ENCODE peak calls at places on chromosomes 5 and 9, in ten cellular contexts. One of them, this sample, is unnamed.

GRCh38 chr9:70136632-70137031 is 93.0 kb downstream of the MAMDC2 start:
- DNase-seq in hypothalamus: no peak
- DNase-seq in activated B cell treated with CpG ODN at 0.5 μM for 24 hours: no peak
- DNase-seq in hippocampal formation: no peak
- DNase-seq in ascending aorta: no peak
- DNase-seq in SIG-M5: no peak
- DNase-seq in T follicular helper cell: no peak
- DNase-seq in LoVo: no peak
- DNase-seq in GM23338: no peak
- DNase-seq in T-helper 2 cell: no peak
- DNase-seq in this sample: no peak

GRCh38 chr5:169006206-169006605 is 294.7 kb downstream of the SLIT3 start:
- DNase-seq in hypothalamus: no peak
- DNase-seq in activated B cell treated with CpG ODN at 0.5 μM for 24 hours: no peak
- DNase-seq in hippocampal formation: no peak
- DNase-seq in ascending aorta: no peak
- DNase-seq in SIG-M5: no peak
- DNase-seq in T follicular helper cell: no peak
- DNase-seq in LoVo: no peak
- DNase-seq in GM23338: no peak
- DNase-seq in T-helper 2 cell: no peak
- DNase-seq in this sample: no peak

GRCh38 chr5:104706570-104706969 is 1144.0 kb upstream of the NUDT12 start:
- DNase-seq in hypothalamus: no peak
- DNase-seq in activated B cell treated with CpG ODN at 0.5 μM for 24 hours: no peak
- DNase-seq in hippocampal formation: no peak
- DNase-seq in ascending aorta: no peak
- DNase-seq in SIG-M5: no peak
- DNase-seq in T follicular helper cell: no peak
- DNase-seq in LoVo: no peak
- DNase-seq in GM23338: no peak
- DNase-seq in T-helper 2 cell: no peak
- DNase-seq in this sample: no peak

GRCh38 chr9:110545705-110546104 is 33.8 kb downstream of the SVEP1 start:
- DNase-seq in hypothalamus: no peak
- DNase-seq in activated B cell treated with CpG ODN at 0.5 μM for 24 hours: no peak
- DNase-seq in hippocampal formation: peak
- DNase-seq in ascending aorta: no peak
- DNase-seq in SIG-M5: no peak
- DNase-seq in T follicular helper cell: no peak
- DNase-seq in LoVo: no peak
- DNase-seq in GM23338: no peak
- DNase-seq in T-helper 2 cell: no peak
- DNase-seq in this sample: no peak

GRCh38 chr9:127955294-127956015 is 17.8 kb upstream of the DPM2 start:
- DNase-seq in hypothalamus: no peak
- DNase-seq in activated B cell treated with CpG ODN at 0.5 μM for 24 hours: no peak
- DNase-seq in hippocampal formation: no peak
- DNase-seq in ascending aorta: no peak
- DNase-seq in SIG-M5: no peak
- DNase-seq in T follicular helper cell: peak
- DNase-seq in LoVo: peak
- DNase-seq in GM23338: peak
- DNase-seq in T-helper 2 cell: no peak
- DNase-seq in this sample: no peak

GRCh38 chr5:169988947-169989346 is 8.7 kb upstream of the INSYN2B start:
- DNase-seq in hypothalamus: no peak
- DNase-seq in activated B cell treated with CpG ODN at 0.5 μM for 24 hours: no peak
- DNase-seq in hippocampal formation: no peak
- DNase-seq in ascending aorta: no peak
- DNase-seq in SIG-M5: no peak
- DNase-seq in T follicular helper cell: no peak
- DNase-seq in LoVo: no peak
- DNase-seq in GM23338: no peak
- DNase-seq in T-helper 2 cell: no peak
- DNase-seq in this sample: no peak

GRCh38 chr5:8908055-8908683 is 637.7 kb downstream of the SEMA5A start:
- DNase-seq in hypothalamus: no peak
- DNase-seq in activated B cell treated with CpG ODN at 0.5 μM for 24 hours: no peak
- DNase-seq in hippocampal formation: no peak
- DNase-seq in ascending aorta: no peak
- DNase-seq in SIG-M5: no peak
- DNase-seq in T follicular helper cell: no peak
- DNase-seq in LoVo: peak
- DNase-seq in GM23338: peak
- DNase-seq in T-helper 2 cell: no peak
- DNase-seq in this sample: no peak

GRCh38 chr9:130114741-130115140 is 57.5 kb upstream of the NCS1 start:
- DNase-seq in hypothalamus: no peak
- DNase-seq in activated B cell treated with CpG ODN at 0.5 μM for 24 hours: no peak
- DNase-seq in hippocampal formation: no peak
- DNase-seq in ascending aorta: no peak
- DNase-seq in SIG-M5: no peak
- DNase-seq in T follicular helper cell: no peak
- DNase-seq in LoVo: no peak
- DNase-seq in GM23338: no peak
- DNase-seq in T-helper 2 cell: no peak
- DNase-seq in this sample: no peak

GRCh38 chr9:15299374-15299939 is 7.6 kb downstream of the TTC39B start:
- DNase-seq in hypothalamus: no peak
- DNase-seq in activated B cell treated with CpG ODN at 0.5 μM for 24 hours: no peak
- DNase-seq in hippocampal formation: no peak
- DNase-seq in ascending aorta: no peak
- DNase-seq in SIG-M5: no peak
- DNase-seq in T follicular helper cell: peak
- DNase-seq in LoVo: no peak
- DNase-seq in GM23338: no peak
- DNase-seq in T-helper 2 cell: peak
- DNase-seq in this sample: no peak

GRCh38 chr5:112227911-112228631 is 191.0 kb downstream of the EPB41L4A start:
- DNase-seq in hypothalamus: no peak
- DNase-seq in activated B cell treated with CpG ODN at 0.5 μM for 24 hours: no peak
- DNase-seq in hippocampal formation: no peak
- DNase-seq in ascending aorta: no peak
- DNase-seq in SIG-M5: no peak
- DNase-seq in T follicular helper cell: no peak
- DNase-seq in LoVo: no peak
- DNase-seq in GM23338: no peak
- DNase-seq in T-helper 2 cell: no peak
- DNase-seq in this sample: no peak

GRCh38 chr5:67748165-67748690 is 467.3 kb upstream of the PIK3R1 start:
- DNase-seq in hypothalamus: no peak
- DNase-seq in activated B cell treated with CpG ODN at 0.5 μM for 24 hours: no peak
- DNase-seq in hippocampal formation: no peak
- DNase-seq in ascending aorta: no peak
- DNase-seq in SIG-M5: no peak
- DNase-seq in T follicular helper cell: no peak
- DNase-seq in LoVo: no peak
- DNase-seq in GM23338: no peak
- DNase-seq in T-helper 2 cell: no peak
- DNase-seq in this sample: no peak